ENCODE peak calls at places on chromosome 10, in seven cellular contexts. Y is NCI-H1105 treated with DMSO at 0.1 percent for 48 hours; Q is amniotic stem cell; A is Right ventricle myocardium inferior; M is GOT3; F is AG04450; S is activated CD8-positive, alpha-beta T cell treated with anti-CD3 and anti-CD28 coated beads for 36 hours. V is an unnamed sample.

GRCh38 chr10:63711866-63712716 is 190.9 kb downstream of the REEP3 start:
- DNase-seq in Y (peak; percentile 94), Q (peak; percentile 67), A (peak; percentile 93), M (peak; percentile 38), F (peak; percentile 86), S (no peak), V (peak; percentile 47)

GRCh38 chr10:47331491-47331890 is 9.2 kb downstream of the GDF2 start:
- DNase-seq in Y (no peak), Q (no peak), A (no peak), M (no peak), F (no peak), S (no peak), V (no peak)

GRCh38 chr10:22271786-22272185 is 44.4 kb upstream of the COMMD3 start:
- DNase-seq in Y (no peak), Q (no peak), A (no peak), M (no peak), F (no peak), S (peak; percentile 18), V (no peak)

GRCh38 chr10:819326-819725 is 112.2 kb downstream of the LARP4B start:
- DNase-seq in Y (no peak), Q (peak; percentile 56), A (no peak), M (no peak), F (no peak), S (no peak), V (no peak)

GRCh38 chr10:63633677-63634487 is 112.7 kb downstream of the REEP3 start:
- DNase-seq in Y (no peak), Q (no peak), A (no peak), M (no peak), F (no peak), S (no peak), V (peak; percentile 63)

GRCh38 chr10:131272897-131273451 is 38.5 kb downstream of the TCERG1L start:
- DNase-seq in Y (no peak), Q (no peak), A (no peak), M (no peak), F (no peak), S (no peak), V (no peak)

GRCh38 chr10:111128331-111129167 is 51.7 kb downstream of the ADRA2A start:
- DNase-seq in Y (no peak), Q (no peak), A (no peak), M (no peak), F (no peak), S (no peak), V (no peak)

GRCh38 chr10:20128796-20129195 is 312.6 kb downstream of the PLXDC2 start:
- DNase-seq in Y (no peak), Q (no peak), A (no peak), M (no peak), F (no peak), S (no peak), V (no peak)

GRCh38 chr10:79111846-79112614 is 43.3 kb downstream of the ZMIZ1 start:
- DNase-seq in Y (no peak), Q (no peak), A (no peak), M (no peak), F (no peak), S (no peak), V (no peak)

GRCh38 chr10:1205450-1206030 is 149.4 kb downstream of the WDR37 start:
- DNase-seq in Y (no peak), Q (no peak), A (no peak), M (no peak), F (no peak), S (no peak), V (no peak)

GRCh38 chr10:69600761-69601330 is 27.6 kb upstream of the NEUROG3 start:
- DNase-seq in Y (no peak), Q (no peak), A (no peak), M (no peak), F (no peak), S (no peak), V (no peak)

GRCh38 chr10:100997364-100998182 is 2.0 kb upstream of the LZTS2 start:
- DNase-seq in Y (peak; percentile 25), Q (peak; percentile 55), A (peak; percentile 89), M (peak; percentile 59), F (no peak), S (peak; percentile 67), V (peak; percentile 35)

GRCh38 chr10:119208553-119208940 is 1.2 kb downstream of the GRK5 start:
- DNase-seq in Y (no peak), Q (no peak), A (no peak), M (no peak), F (no peak), S (no peak), V (no peak)

GRCh38 chr10:62501547-62501946 is 127.4 kb downstream of the ZNF365 start:
- DNase-seq in Y (no peak), Q (no peak), A (no peak), M (no peak), F (no peak), S (no peak), V (no peak)

GRCh38 chr10:95790982-95791381 is 35.0 kb downstream of the ENTPD1 start:
- DNase-seq in Y (no peak), Q (no peak), A (no peak), M (no peak), F (no peak), S (no peak), V (no peak)

GRCh38 chr10:25696013-25696708 is 237.9 kb upstream of the MYO3A start:
- DNase-seq in Y (no peak), Q (no peak), A (no peak), M (no peak), F (no peak), S (no peak), V (no peak)

GRCh38 chr10:3482200-3482993 is 302.6 kb downstream of the KLF6 start:
- DNase-seq in Y (peak; percentile 80), Q (peak; percentile 79), A (peak; percentile 66), M (peak; percentile 24), F (peak; percentile 70), S (no peak), V (no peak)

GRCh38 chr10:42952358-42952757 is 124.5 kb upstream of the RET start:
- DNase-seq in Y (no peak), Q (no peak), A (no peak), M (no peak), F (no peak), S (no peak), V (no peak)

GRCh38 chr10:99372546-99373271 is 43.6 kb downstream of the CNNM1 start:
- DNase-seq in Y (no peak), Q (peak; percentile 14), A (no peak), M (no peak), F (no peak), S (no peak), V (no peak)

GRCh38 chr10:83952273-83952672 is 187.0 kb upstream of the GHITM start:
- DNase-seq in Y (no peak), Q (no peak), A (no peak), M (no peak), F (no peak), S (no peak), V (no peak)